ENCODE peak calls at places on chromosomes 16 and 17, in eight cellular contexts. One of them, this sample, is unnamed.

GRCh38 chr17:70172921-70173320 is 3.6 kb downstream of the KCNJ2 start:
- DNase-seq in breast epithelium: no peak
- DNase-seq in left ventricle myocardium inferior: no peak
- DNase-seq in cardiac muscle cell: peak; percentile 25
- DNase-seq in CD8-positive, alpha-beta T cell: no peak
- DNase-seq in CD4-positive, alpha-beta T cell: no peak
- DNase-seq in thoracic aorta: no peak
- DNase-seq in heart left ventricle: no peak
- DNase-seq in this sample: no peak

GRCh38 chr17:46994993-46995392 is 15.9 kb upstream of the RPRML start:
- DNase-seq in breast epithelium: no peak
- DNase-seq in cardiac muscle cell: no peak
- DNase-seq in CD4-positive, alpha-beta T cell: no peak
- DNase-seq in thoracic aorta: no peak
- DNase-seq in heart left ventricle: no peak
- DNase-seq in left ventricle myocardium inferior: no peak
- DNase-seq in CD8-positive, alpha-beta T cell: no peak
- DNase-seq in this sample: no peak

GRCh38 chr16:17723735-17724134 is 253.0 kb upstream of the XYLT1 start:
- DNase-seq in CD4-positive, alpha-beta T cell: no peak
- DNase-seq in thoracic aorta: no peak
- DNase-seq in heart left ventricle: no peak
- DNase-seq in CD8-positive, alpha-beta T cell: no peak
- DNase-seq in cardiac muscle cell: no peak
- DNase-seq in breast epithelium: no peak
- DNase-seq in left ventricle myocardium inferior: no peak
- DNase-seq in this sample: no peak

GRCh38 chr16:252366-253337 is 18.0 kb downstream of the FAM234A start:
- DNase-seq in CD4-positive, alpha-beta T cell: no peak
- DNase-seq in CD8-positive, alpha-beta T cell: no peak
- DNase-seq in breast epithelium: no peak
- DNase-seq in left ventricle myocardium inferior: no peak
- DNase-seq in cardiac muscle cell: peak; percentile 34
- DNase-seq in thoracic aorta: no peak
- DNase-seq in heart left ventricle: no peak
- DNase-seq in this sample: no peak

GRCh38 chr16:1790261-1790610 is 3.3 kb downstream of the IGFALS start:
- DNase-seq in breast epithelium: no peak
- DNase-seq in thoracic aorta: no peak
- DNase-seq in heart left ventricle: no peak
- DNase-seq in CD4-positive, alpha-beta T cell: no peak
- DNase-seq in CD8-positive, alpha-beta T cell: no peak
- DNase-seq in left ventricle myocardium inferior: no peak
- DNase-seq in cardiac muscle cell: no peak
- DNase-seq in this sample: no peak

GRCh38 chr16:2008631-2009301 is 855 bp downstream of the ZNF598 start:
- DNase-seq in breast epithelium: no peak
- DNase-seq in cardiac muscle cell: peak; percentile 58
- DNase-seq in heart left ventricle: peak; percentile 23
- DNase-seq in CD4-positive, alpha-beta T cell: no peak
- DNase-seq in left ventricle myocardium inferior: peak; percentile 17
- DNase-seq in CD8-positive, alpha-beta T cell: no peak
- DNase-seq in thoracic aorta: no peak
- DNase-seq in this sample: no peak

GRCh38 chr16:3101018-3101840 is 2.1 kb upstream of the ZSCAN10 start:
- DNase-seq in CD4-positive, alpha-beta T cell: peak; percentile 28
- DNase-seq in heart left ventricle: no peak
- DNase-seq in breast epithelium: no peak
- DNase-seq in left ventricle myocardium inferior: no peak
- DNase-seq in CD8-positive, alpha-beta T cell: peak; percentile 22
- DNase-seq in thoracic aorta: no peak
- DNase-seq in cardiac muscle cell: peak; percentile 42
- DNase-seq in this sample: no peak

GRCh38 chr17:80970762-80971703 is 20.6 kb upstream of the CHMP6 start:
- DNase-seq in cardiac muscle cell: no peak
- DNase-seq in heart left ventricle: no peak
- DNase-seq in breast epithelium: no peak
- DNase-seq in left ventricle myocardium inferior: no peak
- DNase-seq in thoracic aorta: no peak
- DNase-seq in CD4-positive, alpha-beta T cell: no peak
- DNase-seq in CD8-positive, alpha-beta T cell: no peak
- DNase-seq in this sample: no peak

GRCh38 chr17:68709995-68710780 is 109.0 kb upstream of the FAM20A start:
- DNase-seq in CD8-positive, alpha-beta T cell: no peak
- DNase-seq in thoracic aorta: no peak
- DNase-seq in left ventricle myocardium inferior: no peak
- DNase-seq in heart left ventricle: no peak
- DNase-seq in cardiac muscle cell: peak; percentile 61
- DNase-seq in CD4-positive, alpha-beta T cell: no peak
- DNase-seq in breast epithelium: no peak
- DNase-seq in this sample: no peak

GRCh38 chr17:28370744-28371103 is 617 bp upstream of the VTN start:
- DNase-seq in cardiac muscle cell: no peak
- DNase-seq in CD4-positive, alpha-beta T cell: no peak
- DNase-seq in left ventricle myocardium inferior: no peak
- DNase-seq in breast epithelium: no peak
- DNase-seq in heart left ventricle: no peak
- DNase-seq in CD8-positive, alpha-beta T cell: no peak
- DNase-seq in thoracic aorta: no peak
- DNase-seq in this sample: no peak

GRCh38 chr17:74147436-74147835 is 56.0 kb upstream of the RPL38 start:
- DNase-seq in heart left ventricle: no peak
- DNase-seq in thoracic aorta: no peak
- DNase-seq in CD8-positive, alpha-beta T cell: no peak
- DNase-seq in CD4-positive, alpha-beta T cell: no peak
- DNase-seq in left ventricle myocardium inferior: no peak
- DNase-seq in breast epithelium: no peak
- DNase-seq in cardiac muscle cell: no peak
- DNase-seq in this sample: no peak

GRCh38 chr17:2815781-2816185 is 19.5 kb downstream of the RAP1GAP2 start:
- DNase-seq in breast epithelium: no peak
- DNase-seq in CD8-positive, alpha-beta T cell: no peak
- DNase-seq in left ventricle myocardium inferior: no peak
- DNase-seq in CD4-positive, alpha-beta T cell: no peak
- DNase-seq in heart left ventricle: no peak
- DNase-seq in thoracic aorta: no peak
- DNase-seq in cardiac muscle cell: no peak
- DNase-seq in this sample: no peak

GRCh38 chr17:19897901-19898300 is 30.2 kb upstream of the ULK2 start:
- DNase-seq in breast epithelium: no peak
- DNase-seq in cardiac muscle cell: peak; percentile 20
- DNase-seq in thoracic aorta: no peak
- DNase-seq in CD8-positive, alpha-beta T cell: no peak
- DNase-seq in left ventricle myocardium inferior: no peak
- DNase-seq in CD4-positive, alpha-beta T cell: no peak
- DNase-seq in heart left ventricle: no peak
- DNase-seq in this sample: no peak

GRCh38 chr17:59783221-59784016 is 76.0 kb downstream of the VMP1 start:
- DNase-seq in cardiac muscle cell: peak; percentile 67
- DNase-seq in breast epithelium: no peak
- DNase-seq in left ventricle myocardium inferior: no peak
- DNase-seq in CD8-positive, alpha-beta T cell: no peak
- DNase-seq in CD4-positive, alpha-beta T cell: no peak
- DNase-seq in thoracic aorta: no peak
- DNase-seq in heart left ventricle: no peak
- DNase-seq in this sample: no peak

GRCh38 chr17:8148560-8148959 is 3.6 kb downstream of the PER1 start:
- DNase-seq in CD8-positive, alpha-beta T cell: no peak
- DNase-seq in heart left ventricle: no peak
- DNase-seq in thoracic aorta: no peak
- DNase-seq in CD4-positive, alpha-beta T cell: no peak
- DNase-seq in left ventricle myocardium inferior: no peak
- DNase-seq in breast epithelium: no peak
- DNase-seq in cardiac muscle cell: no peak
- DNase-seq in this sample: no peak

GRCh38 chr17:33072421-33073175 is 81.0 kb downstream of the SPACA3 start:
- DNase-seq in thoracic aorta: no peak
- DNase-seq in breast epithelium: no peak
- DNase-seq in heart left ventricle: no peak
- DNase-seq in left ventricle myocardium inferior: no peak
- DNase-seq in CD4-positive, alpha-beta T cell: no peak
- DNase-seq in CD8-positive, alpha-beta T cell: no peak
- DNase-seq in cardiac muscle cell: no peak
- DNase-seq in this sample: no peak

GRCh38 chr17:67666710-67667109 is 51.0 kb upstream of the NOL11 start:
- DNase-seq in breast epithelium: no peak
- DNase-seq in left ventricle myocardium inferior: no peak
- DNase-seq in thoracic aorta: no peak
- DNase-seq in heart left ventricle: no peak
- DNase-seq in CD8-positive, alpha-beta T cell: no peak
- DNase-seq in cardiac muscle cell: no peak
- DNase-seq in CD4-positive, alpha-beta T cell: no peak
- DNase-seq in this sample: no peak

GRCh38 chr17:12622726-12623125 is 43.0 kb upstream of the MYOCD start:
- DNase-seq in breast epithelium: no peak
- DNase-seq in heart left ventricle: no peak
- DNase-seq in CD4-positive, alpha-beta T cell: no peak
- DNase-seq in CD8-positive, alpha-beta T cell: no peak
- DNase-seq in left ventricle myocardium inferior: no peak
- DNase-seq in thoracic aorta: no peak
- DNase-seq in cardiac muscle cell: peak; percentile 26
- DNase-seq in this sample: no peak

GRCh38 chr17:78798695-78799559 is 16.9 kb upstream of the CYTH1 start:
- DNase-seq in thoracic aorta: no peak
- DNase-seq in cardiac muscle cell: peak; percentile 38
- DNase-seq in CD8-positive, alpha-beta T cell: no peak
- DNase-seq in left ventricle myocardium inferior: no peak
- DNase-seq in CD4-positive, alpha-beta T cell: no peak
- DNase-seq in heart left ventricle: no peak
- DNase-seq in breast epithelium: no peak
- DNase-seq in this sample: no peak

GRCh38 chr16:84732674-84733352 is 33.0 kb downstream of the USP10 start:
- DNase-seq in CD4-positive, alpha-beta T cell: no peak
- DNase-seq in thoracic aorta: no peak
- DNase-seq in CD8-positive, alpha-beta T cell: no peak
- DNase-seq in breast epithelium: no peak
- DNase-seq in heart left ventricle: no peak
- DNase-seq in cardiac muscle cell: no peak
- DNase-seq in left ventricle myocardium inferior: no peak
- DNase-seq in this sample: no peak
- H3K27ac ChIP-seq in CD4-positive, alpha-beta T cell: no peak overlapping the region
- H3K27ac ChIP-seq in thoracic aorta: no peak overlapping the region
- H3K27ac ChIP-seq in CD8-positive, alpha-beta T cell: no peak overlapping the region
- H3K27ac ChIP-seq in breast epithelium: no peak overlapping the region
- H3K27ac ChIP-seq in heart left ventricle: no peak overlapping the region
- H3K27ac ChIP-seq in cardiac muscle cell: no peak overlapping the region
- H3K27ac ChIP-seq in left ventricle myocardium inferior: no peak overlapping the region
- H3K27ac ChIP-seq in this sample: no peak overlapping the region

DNA sequence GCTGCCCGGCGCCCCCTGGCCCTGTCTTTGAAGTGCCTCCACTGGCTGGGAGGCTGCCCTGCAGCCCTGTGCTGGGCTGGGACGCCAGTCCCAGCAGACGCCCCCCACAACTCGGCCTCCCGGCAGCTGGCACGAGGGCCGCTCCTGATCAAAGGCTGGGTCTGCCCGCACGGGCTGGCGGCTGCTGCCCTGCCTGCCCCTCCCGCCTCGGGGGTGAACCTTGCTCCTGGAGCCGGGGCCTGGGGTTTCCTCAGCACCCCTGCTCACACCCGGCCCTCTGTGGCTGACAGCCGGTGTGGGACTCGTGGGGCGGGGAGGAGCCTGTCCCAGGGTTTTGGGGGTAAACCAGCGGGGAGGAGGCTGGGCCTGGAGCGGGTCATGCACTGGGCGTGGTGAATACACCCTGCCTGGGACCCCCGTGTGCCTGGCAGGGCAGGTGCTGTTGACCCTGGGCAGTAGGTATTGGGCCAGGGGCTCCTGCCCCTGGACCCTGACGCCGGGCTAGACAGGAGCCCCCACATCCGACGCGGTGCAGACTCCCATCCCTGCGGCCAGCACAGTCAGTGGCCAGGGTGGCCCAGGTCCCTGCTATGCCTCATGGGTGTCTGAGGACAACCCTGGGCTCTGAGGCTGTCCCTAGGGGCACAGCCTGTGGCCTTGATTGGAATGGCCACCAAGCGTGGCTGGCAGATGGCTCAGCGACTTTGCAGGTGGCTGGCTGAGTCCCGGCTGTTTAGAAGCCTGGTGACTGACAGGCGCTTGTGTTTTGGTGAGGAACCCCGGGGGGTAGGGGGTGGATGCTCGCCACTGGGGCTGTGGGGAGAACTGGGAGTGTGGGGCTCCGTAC is 21.7 kb downstream of the CENPX start:
- DNase-seq in cardiac muscle cell: no peak
- DNase-seq in CD8-positive, alpha-beta T cell: no peak
- DNase-seq in CD4-positive, alpha-beta T cell: no peak
- DNase-seq in thoracic aorta: no peak
- DNase-seq in heart left ventricle: no peak
- DNase-seq in breast epithelium: no peak
- DNase-seq in left ventricle myocardium inferior: no peak
- DNase-seq in this sample: no peak
- H3K27ac ChIP-seq in cardiac muscle cell: no peak overlapping the region
- H3K27ac ChIP-seq in CD8-positive, alpha-beta T cell: no peak overlapping the region
- H3K27ac ChIP-seq in CD4-positive, alpha-beta T cell: no peak overlapping the region
- H3K27ac ChIP-seq in thoracic aorta: no peak overlapping the region
- H3K27ac ChIP-seq in heart left ventricle: no peak overlapping the region
- H3K27ac ChIP-seq in breast epithelium: no peak overlapping the region
- H3K27ac ChIP-seq in left ventricle myocardium inferior: no peak overlapping the region
- H3K27ac ChIP-seq in this sample: no peak overlapping the region

DNA sequence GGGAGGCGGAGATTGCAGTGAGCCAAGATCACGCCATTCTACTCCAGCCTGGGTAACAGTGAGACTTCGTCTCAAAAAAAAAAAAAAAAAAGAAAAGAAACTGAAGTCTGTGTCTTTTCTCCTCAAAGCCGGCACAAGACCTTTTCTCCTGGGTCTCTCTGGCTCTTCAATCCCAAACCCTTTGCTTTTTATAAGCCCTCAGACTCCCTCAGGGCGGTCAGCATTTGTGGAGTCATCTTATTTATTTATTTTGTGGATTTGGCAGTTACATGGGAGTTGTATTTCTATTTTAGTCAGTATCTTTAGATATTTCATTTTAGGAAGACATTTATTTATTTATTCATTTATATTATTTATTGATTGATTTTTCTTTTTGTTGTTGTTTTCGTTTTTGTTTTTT is 57.7 kb upstream of the MAP3K14 start:
- DNase-seq in CD8-positive, alpha-beta T cell: no peak
- DNase-seq in left ventricle myocardium inferior: no peak
- DNase-seq in thoracic aorta: no peak
- DNase-seq in cardiac muscle cell: no peak
- DNase-seq in CD4-positive, alpha-beta T cell: no peak
- DNase-seq in heart left ventricle: no peak
- DNase-seq in breast epithelium: no peak
- DNase-seq in this sample: no peak
- H3K27ac ChIP-seq in CD8-positive, alpha-beta T cell: no peak overlapping the region
- H3K27ac ChIP-seq in left ventricle myocardium inferior: peak overlapping the region; percentile 75
- H3K27ac ChIP-seq in thoracic aorta: peak overlapping the region; percentile 66
- H3K27ac ChIP-seq in cardiac muscle cell: no peak overlapping the region
- H3K27ac ChIP-seq in CD4-positive, alpha-beta T cell: no peak overlapping the region
- H3K27ac ChIP-seq in heart left ventricle: peak overlapping the region; percentile 53
- H3K27ac ChIP-seq in breast epithelium: no peak overlapping the region
- H3K27ac ChIP-seq in this sample: no peak overlapping the region

DNA sequence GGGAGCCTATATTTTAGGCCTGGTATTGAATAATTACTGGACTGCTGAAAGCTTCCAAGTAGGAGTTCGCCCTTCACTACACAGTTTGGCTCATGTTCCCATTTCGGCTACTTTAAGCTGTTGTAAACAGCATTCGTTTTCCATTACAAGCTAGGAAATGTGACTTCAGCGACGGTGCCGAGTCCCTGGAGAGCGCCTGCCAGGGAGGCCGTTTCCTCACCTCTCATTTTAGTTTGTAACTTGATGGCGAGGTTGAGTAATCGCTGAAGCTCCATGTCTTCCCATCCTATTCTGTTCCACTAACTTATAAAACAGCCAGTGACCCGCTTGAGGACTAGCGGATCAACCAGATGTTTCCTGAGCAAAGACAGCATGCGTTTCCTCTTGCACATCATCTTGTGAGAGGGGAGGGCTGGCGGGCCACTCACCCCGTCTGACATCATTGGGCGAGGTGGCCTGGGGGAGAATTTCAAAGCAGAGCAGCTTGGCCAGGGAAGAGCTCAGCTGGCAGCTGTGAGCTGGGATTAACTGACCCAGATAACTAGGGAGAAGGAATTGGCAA is 32.9 kb downstream of the PCTP start:
- DNase-seq in CD4-positive, alpha-beta T cell: no peak
- DNase-seq in CD8-positive, alpha-beta T cell: no peak
- DNase-seq in cardiac muscle cell: peak; percentile 47
- DNase-seq in thoracic aorta: no peak
- DNase-seq in breast epithelium: no peak
- DNase-seq in heart left ventricle: peak; percentile 79
- DNase-seq in left ventricle myocardium inferior: peak; percentile 82
- DNase-seq in this sample: no peak
- H3K27ac ChIP-seq in CD4-positive, alpha-beta T cell: no peak overlapping the region
- H3K27ac ChIP-seq in CD8-positive, alpha-beta T cell: no peak overlapping the region
- H3K27ac ChIP-seq in cardiac muscle cell: no peak overlapping the region
- H3K27ac ChIP-seq in thoracic aorta: no peak overlapping the region
- H3K27ac ChIP-seq in breast epithelium: peak overlapping the region; percentile 60
- H3K27ac ChIP-seq in heart left ventricle: peak overlapping the region; percentile 25
- H3K27ac ChIP-seq in left ventricle myocardium inferior: peak overlapping the region; percentile 73
- H3K27ac ChIP-seq in this sample: no peak overlapping the region